ENCODE peak calls at places on chromosomes 2 and 18, in eight cellular contexts. J, G, H, X, M, P, Y and U are unnamed samples.

GRCh38 chr2:148007219-148007900 is 13.2 kb downstream of the ORC4 start:
- DNase-seq in J (no peak), G (no peak), H (no peak), X (no peak), M (no peak), P (no peak), Y (no peak), U (no peak)

GRCh38 chr2:220034356-220035121 is 407.1 kb downstream of the SLC4A3 start:
- DNase-seq in J (no peak), G (no peak), H (peak; percentile 72), X (no peak), M (no peak), P (peak; percentile 9), Y (peak; percentile 77), U (peak; percentile 8)

GRCh38 chr18:74249181-74249968 is 42.4 kb downstream of the CYB5A start:
- DNase-seq in J (no peak), G (no peak), H (peak; percentile 84), X (no peak), M (no peak), P (peak; percentile 63), Y (peak; percentile 94), U (no peak)

GRCh38 chr18:55781481-55781957 is 193.5 kb upstream of the TCF4 start:
- DNase-seq in J (peak; percentile 95), G (peak; percentile 90), H (peak; percentile 77), X (peak; percentile 72), M (peak; percentile 72), P (peak; percentile 73), Y (peak; percentile 76), U (peak; percentile 41)

GRCh38 chr2:45585267-45585861 is 25.7 kb downstream of the SRBD1 start:
- DNase-seq in J (peak; percentile 33), G (peak; percentile 74), H (peak; percentile 63), X (no peak), M (peak; percentile 12), P (peak; percentile 50), Y (peak; percentile 75), U (no peak)

GRCh38 chr2:150567771-150568278 is 80.4 kb upstream of the RND3 start:
- DNase-seq in J (no peak), G (peak; percentile 6), H (peak; percentile 72), X (no peak), M (no peak), P (no peak), Y (peak; percentile 71), U (no peak)

GRCh38 chr18:65906621-65907034 is 155.8 kb downstream of the CDH7 start:
- DNase-seq in J (peak; percentile 88), G (no peak), H (no peak), X (peak; percentile 52), M (peak; percentile 4), P (peak; percentile 71), Y (no peak), U (no peak)

GRCh38 chr18:78794031-78794430 is 185.6 kb upstream of the SALL3 start:
- DNase-seq in J (no peak), G (no peak), H (no peak), X (no peak), M (no peak), P (no peak), Y (peak; percentile 1), U (no peak)

GRCh38 chr2:234479465-234479864 is 17.4 kb downstream of the ARL4C start:
- DNase-seq in J (no peak), G (no peak), H (no peak), X (no peak), M (no peak), P (no peak), Y (no peak), U (no peak)

GRCh38 chr2:152506843-152507242 is 171.9 kb downstream of the FMNL2 start:
- DNase-seq in J (no peak), G (peak; percentile 81), H (peak; percentile 64), X (no peak), M (no peak), P (no peak), Y (peak; percentile 55), U (peak; percentile 84)

GRCh38 chr2:136765256-136765735 is at the start of gene THSD7B:
- DNase-seq in J (no peak), G (no peak), H (no peak), X (peak; percentile 41), M (peak; percentile 49), P (peak; percentile 14), Y (peak; percentile 7), U (no peak)

GRCh38 chr2:101116841-101117552 is 34.2 kb downstream of the TBC1D8 start:
- DNase-seq in J (no peak), G (no peak), H (no peak), X (no peak), M (no peak), P (no peak), Y (no peak), U (no peak)

DNA sequence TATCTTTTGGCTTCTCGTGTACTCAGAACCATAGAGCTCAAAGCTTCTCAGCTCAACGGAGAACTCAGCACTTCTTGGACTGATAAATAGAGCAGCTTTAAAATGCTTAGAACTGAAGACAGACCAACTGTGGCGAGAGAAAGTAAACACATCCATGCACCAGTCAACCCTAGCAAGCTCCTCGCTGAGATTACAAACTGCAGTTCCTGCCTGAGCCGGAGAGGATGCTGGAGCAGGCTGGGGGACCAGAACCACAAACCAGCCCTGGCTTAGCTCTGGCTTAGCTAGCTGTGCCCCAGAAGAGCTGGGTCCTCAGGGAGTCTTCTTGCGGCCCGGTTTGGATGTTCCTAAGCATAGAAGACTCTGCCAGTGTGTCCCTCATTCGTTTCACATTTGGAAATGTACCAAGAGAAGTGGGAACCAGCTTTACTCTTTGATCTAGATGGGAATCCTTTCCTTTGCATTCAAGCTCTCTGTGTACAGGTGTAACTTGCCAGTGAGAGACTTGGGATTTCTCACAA is 5.6 kb downstream of the PAX8 start:
- DNase-seq in J (peak; percentile 80), G (no peak), H (peak; percentile 47), X (peak; percentile 78), M (peak; percentile 82), P (peak; percentile 57), Y (peak; percentile 46), U (no peak)
- H3K4me2 ChIP-seq in J (no peak overlapping the region), G (no peak overlapping the region), H (no peak overlapping the region), X (no peak overlapping the region), M (peak overlapping the region; percentile 44), P (no peak overlapping the region), Y (no peak overlapping the region), U (no peak overlapping the region)

GRCh38 chr18:50594012-50594411 is 34.1 kb downstream of the MAPK4 start:
- DNase-seq in J (no peak), G (no peak), H (no peak), X (no peak), M (no peak), P (no peak), Y (no peak), U (no peak)

GRCh38 chr18:50594931-50595330 is 35.0 kb downstream of the MAPK4 start:
- DNase-seq in J (no peak), G (no peak), H (no peak), X (no peak), M (no peak), P (no peak), Y (no peak), U (no peak)

GRCh38 chr18:50586710-50587109 is 26.8 kb downstream of the MAPK4 start:
- DNase-seq in J (no peak), G (no peak), H (no peak), X (no peak), M (no peak), P (no peak), Y (no peak), U (no peak)

DNA sequence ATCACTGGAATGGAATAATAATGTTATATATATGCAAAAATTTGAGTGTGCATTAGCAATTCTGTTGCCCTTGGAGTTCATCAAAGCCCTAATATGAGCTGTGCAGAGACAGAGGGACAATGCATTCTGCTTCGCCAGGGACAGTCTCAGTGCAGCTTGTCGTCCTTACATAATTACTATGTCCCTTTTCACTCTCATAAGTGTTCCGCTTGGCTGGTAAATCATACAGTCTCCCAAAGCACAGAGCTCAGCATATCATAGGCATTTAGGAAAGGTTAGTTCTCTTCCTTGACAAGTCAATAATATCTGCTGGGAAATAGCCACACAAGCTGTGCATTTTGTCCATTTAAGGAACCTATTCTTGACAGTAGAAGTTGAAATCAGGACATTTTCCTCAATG is 30.7 kb downstream of the MAPK4 start:
- DNase-seq in J (no peak), G (no peak), H (no peak), X (no peak), M (no peak), P (no peak), Y (no peak), U (no peak)
- H3K4me2 ChIP-seq in J (no peak overlapping the region), G (no peak overlapping the region), H (no peak overlapping the region), X (no peak overlapping the region), M (no peak overlapping the region), P (no peak overlapping the region), Y (no peak overlapping the region), U (no peak overlapping the region)

GRCh38 chr18:58136865-58137264 is 92.8 kb downstream of the NEDD4L start:
- DNase-seq in J (no peak), G (no peak), H (no peak), X (no peak), M (no peak), P (no peak), Y (no peak), U (no peak)

GRCh38 chr18:58132595-58133191 is 88.7 kb downstream of the NEDD4L start:
- DNase-seq in J (no peak), G (no peak), H (peak; percentile 20), X (no peak), M (no peak), P (no peak), Y (no peak), U (no peak)

GRCh38 chr18:58135806-58136331 is 91.8 kb downstream of the NEDD4L start:
- DNase-seq in J (peak; percentile 89), G (peak; percentile 69), H (peak; percentile 74), X (peak; percentile 71), M (peak; percentile 80), P (peak; percentile 68), Y (peak; percentile 71), U (peak; percentile 41)

GRCh38 chr18:58139627-58140026 is 95.6 kb downstream of the NEDD4L start:
- DNase-seq in J (peak; percentile 25), G (no peak), H (no peak), X (no peak), M (no peak), P (no peak), Y (no peak), U (no peak)

DNA sequence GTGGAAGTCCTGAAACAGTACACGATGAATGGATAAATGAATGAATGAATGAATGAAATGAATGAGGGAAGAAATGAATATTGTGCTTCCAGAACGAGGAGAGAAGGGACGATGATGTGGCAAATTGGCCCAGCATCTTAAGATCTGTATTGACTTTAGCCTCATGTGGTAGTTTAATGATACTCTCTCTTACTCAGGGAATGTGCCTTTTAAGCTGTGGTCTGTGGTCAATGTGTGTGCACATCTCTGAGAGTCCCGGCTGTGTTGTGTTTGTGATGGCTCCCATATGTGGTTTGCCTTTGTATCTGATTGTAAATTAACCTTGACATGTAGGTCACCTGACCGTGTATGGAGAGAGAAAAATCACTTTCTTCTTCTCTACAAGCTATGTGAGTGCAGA is 91.1 kb downstream of the NEDD4L start:
- DNase-seq in J (no peak), G (no peak), H (peak; percentile 95), X (no peak), M (no peak), P (no peak), Y (peak; percentile 71), U (no peak)
- H3K4me2 ChIP-seq in J (no peak overlapping the region), G (no peak overlapping the region), H (peak overlapping the region; percentile 83), X (no peak overlapping the region), M (no peak overlapping the region), P (peak overlapping the region; percentile 28), Y (peak overlapping the region; percentile 70), U (no peak overlapping the region)

DNA sequence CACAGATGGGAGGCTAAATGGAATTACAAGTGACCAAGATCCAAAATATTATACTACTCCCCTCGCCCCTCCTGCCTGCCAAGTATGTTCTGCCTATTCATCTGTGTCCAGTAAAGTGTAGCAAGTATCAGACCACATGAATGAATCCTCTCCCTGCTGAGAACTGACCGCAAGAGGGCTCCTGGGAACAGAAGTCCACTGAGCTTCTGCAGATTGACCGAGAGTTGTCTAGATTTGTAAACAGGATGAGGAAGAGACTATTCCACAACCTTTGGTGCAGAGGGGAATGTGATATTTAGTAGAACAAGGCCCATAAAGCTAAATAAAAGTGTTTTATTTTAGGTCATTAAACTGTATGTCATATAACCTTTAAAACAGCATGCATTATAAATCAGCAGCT is 376.9 kb downstream of the DCC start:
- DNase-seq in J (peak; percentile 27), G (no peak), H (peak; percentile 5), X (no peak), M (peak; percentile 8), P (peak; percentile 58), Y (no peak), U (peak; percentile 0)
- H3K4me2 ChIP-seq in J (no peak overlapping the region), G (no peak overlapping the region), H (no peak overlapping the region), X (no peak overlapping the region), M (no peak overlapping the region), P (no peak overlapping the region), Y (no peak overlapping the region), U (no peak overlapping the region)